ENCODE peak calls at places on chromosomes 7 and 10, in nine cellular contexts. W is pancreas, G is neural progenitor cell, Y is prostate gland, F is NT2/D1, E is hepatocyte, Z is uterus, B is adrenal gland, M is Peyer's patch. O is an unnamed sample. For H3K27me3 and H3K36me3, the result is how much of the 10 kb centered on the place peaks cover.

GRCh38 chr10:18713077-18713476 is 53.8 kb downstream of the ARL5B start:
- DNase-seq in W (no peak), G (no peak), Y (no peak), F (no peak), E (peak), Z (no peak), B (no peak), M (no peak), O (peak)

GRCh38 chr10:50992972-50993766 is 81.1 kb upstream of the PRKG1 start:
- DNase-seq in W (peak), G (peak), Y (no peak), F (no peak), E (peak), Z (peak), B (no peak), M (peak), O (peak)

GRCh38 chr10:76558586-76558985 is 1079.0 kb downstream of the KCNMA1 start:
- DNase-seq in W (peak), G (no peak), Y (no peak), F (no peak), E (peak), Z (peak), B (peak), M (no peak), O (peak)

GRCh38 chr10:110529596-110530011 is 31.9 kb downstream of the DUSP5 start:
- DNase-seq in W (no peak), G (no peak), Y (no peak), F (peak), E (no peak), Z (no peak), B (no peak), M (no peak), O (no peak)

GRCh38 chr10:118595598-118596425 is at the start of gene PRLHR:
- DNase-seq in W (peak), G (peak), Y (no peak), F (no peak), E (peak), Z (peak), B (peak), M (no peak), O (peak)

GRCh38 chr7:87427289-87427688 is 48.2 kb downstream of the ABCB4 start:
- DNase-seq in W (no peak), G (no peak), Y (no peak), F (no peak), E (no peak), Z (no peak), B (no peak), M (no peak), O (no peak)

GRCh38 chr10:115572740-115573455 is 479.7 kb downstream of the ATRNL1 start:
- DNase-seq in W (no peak), G (peak), Y (no peak), F (peak), E (peak), Z (no peak), B (no peak), M (no peak), O (no peak)

GRCh38 chr7:24956021-24956420 is 24.0 kb downstream of the OSBPL3 start:
- DNase-seq in W (no peak), G (no peak), Y (no peak), F (no peak), E (no peak), Z (no peak), B (no peak), M (no peak), O (peak)

GRCh38 chr7:1953199-1954190 is 279.2 kb downstream of the MAD1L1 start:
- DNase-seq in W (no peak), G (no peak), Y (no peak), F (no peak), E (no peak), Z (no peak), B (no peak), M (no peak), O (no peak)

GRCh38 chr10:92598321-92598720 is 5.4 kb downstream of the KIF11 start:
- DNase-seq in W (no peak), G (no peak), Y (no peak), F (no peak), E (no peak), Z (no peak), B (no peak), M (no peak), O (no peak)

GRCh38 chr7:16657656-16658279 is 11.8 kb downstream of the BZW2 start:
- DNase-seq in W (peak), G (peak), Y (no peak), F (no peak), E (peak), Z (no peak), B (no peak), M (no peak), O (peak)

GRCh38 chr7:91683823-91684222 is 196.7 kb downstream of the MTERF1 start:
- DNase-seq in W (no peak), G (no peak), Y (no peak), F (no peak), E (no peak), Z (no peak), B (no peak), M (no peak), O (peak)

GRCh38 chr10:16828731-16829175 is 11.5 kb upstream of the RSU1 start:
- DNase-seq in W (peak), G (no peak), Y (no peak), F (no peak), E (no peak), Z (peak), B (no peak), M (no peak), O (peak)

GRCh38 chr10:83373659-83374058 is 765.6 kb upstream of the GHITM start:
- DNase-seq in W (no peak), G (peak), Y (no peak), F (peak), E (peak), Z (no peak), B (no peak), M (no peak), O (peak)

GRCh38 chr7:127330070-127330469 is 62.4 kb downstream of the ZNF800 start:
- DNase-seq in W (no peak), G (no peak), Y (no peak), F (no peak), E (no peak), Z (no peak), B (no peak), M (no peak), O (no peak)

GRCh38 chr7:117458977-117459583 is 20.7 kb upstream of the CFTR start:
- DNase-seq in W (no peak), G (peak), Y (no peak), F (no peak), E (peak), Z (no peak), B (no peak), M (no peak), O (no peak)

GRCh38 chr10:107546239-107546638 is 381.7 kb upstream of the SORCS1 start:
- DNase-seq in W (no peak), G (no peak), Y (no peak), F (no peak), E (no peak), Z (no peak), B (no peak), M (no peak), O (peak)

GRCh38 chr10:114151486-114151885 is 22.5 kb downstream of the CCDC186 start:
- DNase-seq in W (no peak), G (no peak), Y (no peak), F (no peak), E (no peak), Z (no peak), B (no peak), M (no peak), O (peak)

GRCh38 chr10:132904169-132904813 is 38.1 kb downstream of the CFAP46 start:
- DNase-seq in W (peak), G (peak), Y (no peak), F (no peak), E (peak), Z (no peak), B (no peak), M (no peak), O (peak)

GRCh38 chr7:137996871-137997270 is 5.0 kb downstream of the CREB3L2 start:
- DNase-seq in W (no peak), G (no peak), Y (no peak), F (no peak), E (no peak), Z (no peak), B (no peak), M (no peak), O (no peak)

GRCh38 chr7:1961776-1962276 is 270.9 kb downstream of the MAD1L1 start:
- DNase-seq in W (no peak), G (no peak), Y (no peak), F (no peak), E (no peak), Z (no peak), B (no peak), M (no peak), O (peak)

GRCh38 chr7:76325092-76325491 is 22.6 kb downstream of the HSPB1 start:
- DNase-seq in W (no peak), G (no peak), Y (no peak), F (no peak), E (no peak), Z (no peak), B (no peak), M (no peak), O (no peak)

GRCh38 chr10:3968727-3969126 is 183.7 kb upstream of the KLF6 start:
- DNase-seq in W (no peak), G (no peak), Y (no peak), F (no peak), E (no peak), Z (no peak), B (no peak), M (no peak), O (no peak)

GRCh38 chr7:67955061-67955460 is 958.4 kb downstream of the TYW1 start:
- DNase-seq in W (no peak), G (peak), Y (no peak), F (peak), E (no peak), Z (no peak), B (no peak), M (no peak), O (peak)

GRCh38 chr10:99538287-99538917 is 5.7 kb downstream of the NKX2-3 start:
- DNase-seq in W (no peak), G (no peak), Y (no peak), F (no peak), E (no peak), Z (no peak), B (no peak), M (no peak), O (no peak)

GRCh38 chr10:85864173-85864549 is 502.4 kb downstream of the GRID1 start:
- DNase-seq in W (no peak), G (no peak), Y (no peak), F (no peak), E (no peak), Z (no peak), B (no peak), M (no peak), O (no peak)

GRCh38 chr7:79293655-79294142 is 159.8 kb downstream of the MAGI2 start:
- DNase-seq in W (no peak), G (no peak), Y (no peak), F (no peak), E (peak), Z (no peak), B (no peak), M (no peak), O (no peak)

GRCh38 chr10:133355991-133356390 is 1.8 kb downstream of the FUOM start:
- DNase-seq in W (no peak), G (no peak), Y (no peak), F (no peak), E (no peak), Z (no peak), B (no peak), M (no peak), O (no peak)

GRCh38 chr10:80413152-80413996 is 5.0 kb downstream of the PRXL2A start:
- DNase-seq in W (no peak), G (no peak), Y (peak), F (no peak), E (peak), Z (no peak), B (no peak), M (no peak), O (peak)

GRCh38 chr10:79397575-79398303 is 47.7 kb downstream of the ZCCHC24 start:
- DNase-seq in W (no peak), G (no peak), Y (no peak), F (no peak), E (peak), Z (no peak), B (no peak), M (no peak), O (no peak)

GRCh38 chr7:39259391-39260003 is 281.8 kb downstream of the POU6F2 start:
- DNase-seq in W (no peak), G (peak), Y (no peak), F (no peak), E (no peak), Z (no peak), B (no peak), M (no peak), O (no peak)

GRCh38 chr7:113071465-113071864 is 15.2 kb downstream of the GPR85 start:
- DNase-seq in W (no peak), G (no peak), Y (no peak), F (no peak), E (no peak), Z (no peak), B (no peak), M (no peak), O (no peak)

GRCh38 chr10:74599676-74600075 is 226.7 kb upstream of the KAT6B start:
- DNase-seq in W (no peak), G (no peak), Y (no peak), F (no peak), E (no peak), Z (no peak), B (no peak), M (no peak), O (no peak)

GRCh38 chr7:32618987-32619386 is 123.7 kb downstream of the AVL9 start:
- DNase-seq in W (no peak), G (no peak), Y (no peak), F (no peak), E (no peak), Z (no peak), B (no peak), M (no peak), O (no peak)

GRCh38 chr10:45373783-45374450 is at the start of gene ALOX5:
- DNase-seq in W (peak), G (peak), Y (peak), F (peak), E (peak), Z (peak), B (peak), M (peak), O (peak)

GRCh38 chr10:109902992-109903947 is 20.0 kb downstream of the XPNPEP1 start:
- DNase-seq in W (peak), G (no peak), Y (peak), F (no peak), E (no peak), Z (no peak), B (no peak), M (no peak), O (peak)

GRCh38 chr10:85111271-85111670 is 782.9 kb downstream of the CCSER2 start:
- DNase-seq in W (no peak), G (no peak), Y (no peak), F (no peak), E (no peak), Z (no peak), B (no peak), M (no peak), O (no peak)

GRCh38 chr7:83159731-83160130 is 3.0 kb downstream of the PCLO start:
- DNase-seq in W (no peak), G (no peak), Y (no peak), F (no peak), E (no peak), Z (no peak), B (no peak), M (no peak), O (no peak)
- H3K4me3 ChIP-seq in W (no peak), G (no peak), Y (no peak), F (no peak), E (no peak), Z (no peak), B (no peak), M (no peak), O (no peak)

DNA sequence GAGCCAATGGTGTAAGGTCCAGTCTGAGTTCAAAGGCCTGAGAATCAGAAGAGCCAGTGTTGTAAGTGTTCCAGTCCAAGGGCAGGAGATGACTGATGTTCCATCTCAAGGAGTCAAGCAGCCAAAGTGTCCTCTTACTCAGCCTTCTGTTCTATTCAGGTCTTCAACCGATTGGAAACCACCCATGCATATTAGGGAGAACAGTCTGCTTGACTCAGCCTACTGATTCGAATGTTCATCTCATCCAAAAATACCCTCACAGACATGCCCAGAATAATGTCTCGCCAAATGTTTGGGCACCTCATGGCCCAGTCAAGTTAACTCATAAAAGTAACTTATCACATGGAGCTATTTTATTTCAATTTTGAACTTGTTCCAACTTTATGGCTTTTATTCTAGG is 2.9 kb upstream of the WDFY4 start:
- DNase-seq in W (no peak), G (no peak), Y (no peak), F (no peak), E (peak), Z (no peak), B (no peak), M (no peak), O (no peak)
- H3K27me3 ChIP-seq in W (under half), G (under half), Y (under half), F (under half), E (under half), Z (under half), B (under half), M (under half), O (under half)

GRCh38 chr10:24589265-24589664 is 134.4 kb downstream of the ARHGAP21 start:
- DNase-seq in W (no peak), G (no peak), Y (no peak), F (no peak), E (no peak), Z (no peak), B (no peak), M (no peak), O (no peak)
- H3K36me3 ChIP-seq in W (half or more), G (under half), Y (under half), F (half or more), E (under half), Z (under half), B (under half), M (half or more), O (half or more)

GRCh38 chr7:101177644-101178043 is 2.4 kb downstream of the NAT16 start:
- DNase-seq in W (no peak), G (no peak), Y (no peak), F (no peak), E (no peak), Z (no peak), B (no peak), M (no peak), O (no peak)
- H3K4me3 ChIP-seq in W (no peak), G (no peak), Y (no peak), F (no peak), E (no peak), Z (no peak), B (no peak), M (no peak), O (no peak)

DNA sequence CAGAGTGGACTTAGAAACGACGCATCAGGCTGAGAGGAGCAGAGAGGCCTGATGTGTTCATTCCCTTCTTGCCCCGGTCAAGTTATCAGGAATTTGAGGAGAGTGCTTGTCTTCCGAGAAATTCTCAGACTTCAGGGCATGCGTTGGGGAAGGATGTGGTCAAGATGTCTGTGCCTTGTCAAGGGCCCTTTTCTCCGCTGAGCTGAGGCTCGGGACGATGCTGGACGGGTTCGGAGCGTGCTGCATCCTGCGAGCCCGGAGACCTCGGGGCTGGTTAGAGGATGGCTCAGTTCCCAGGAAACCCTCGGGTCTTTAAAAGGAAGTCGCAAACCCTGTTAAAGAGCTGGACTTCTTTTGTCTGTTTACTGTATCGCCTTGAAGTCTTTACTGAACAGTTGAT is 325.4 kb downstream of the ADARB2 start:
- DNase-seq in W (peak), G (no peak), Y (no peak), F (no peak), E (no peak), Z (no peak), B (no peak), M (no peak), O (no peak)
- H3K27me3 ChIP-seq in W (under half), G (under half), Y (under half), F (under half), E (under half), Z (under half), B (under half), M (under half), O (under half)

GRCh38 chr7:130884437-130885417 is 150.7 kb upstream of the KLF14 start:
- DNase-seq in W (no peak), G (no peak), Y (no peak), F (no peak), E (peak), Z (no peak), B (no peak), M (no peak), O (no peak)

GRCh38 chr7:130886438-130887135 is 152.6 kb upstream of the KLF14 start:
- DNase-seq in W (no peak), G (no peak), Y (no peak), F (no peak), E (no peak), Z (no peak), B (no peak), M (no peak), O (no peak)

GRCh38 chr7:130888468-130888867 is 154.5 kb upstream of the KLF14 start:
- DNase-seq in W (no peak), G (no peak), Y (no peak), F (no peak), E (no peak), Z (no peak), B (no peak), M (no peak), O (no peak)

GRCh38 chr7:130888017-130888371 is 154.0 kb upstream of the KLF14 start:
- DNase-seq in W (no peak), G (no peak), Y (no peak), F (no peak), E (no peak), Z (no peak), B (no peak), M (no peak), O (no peak)

DNA sequence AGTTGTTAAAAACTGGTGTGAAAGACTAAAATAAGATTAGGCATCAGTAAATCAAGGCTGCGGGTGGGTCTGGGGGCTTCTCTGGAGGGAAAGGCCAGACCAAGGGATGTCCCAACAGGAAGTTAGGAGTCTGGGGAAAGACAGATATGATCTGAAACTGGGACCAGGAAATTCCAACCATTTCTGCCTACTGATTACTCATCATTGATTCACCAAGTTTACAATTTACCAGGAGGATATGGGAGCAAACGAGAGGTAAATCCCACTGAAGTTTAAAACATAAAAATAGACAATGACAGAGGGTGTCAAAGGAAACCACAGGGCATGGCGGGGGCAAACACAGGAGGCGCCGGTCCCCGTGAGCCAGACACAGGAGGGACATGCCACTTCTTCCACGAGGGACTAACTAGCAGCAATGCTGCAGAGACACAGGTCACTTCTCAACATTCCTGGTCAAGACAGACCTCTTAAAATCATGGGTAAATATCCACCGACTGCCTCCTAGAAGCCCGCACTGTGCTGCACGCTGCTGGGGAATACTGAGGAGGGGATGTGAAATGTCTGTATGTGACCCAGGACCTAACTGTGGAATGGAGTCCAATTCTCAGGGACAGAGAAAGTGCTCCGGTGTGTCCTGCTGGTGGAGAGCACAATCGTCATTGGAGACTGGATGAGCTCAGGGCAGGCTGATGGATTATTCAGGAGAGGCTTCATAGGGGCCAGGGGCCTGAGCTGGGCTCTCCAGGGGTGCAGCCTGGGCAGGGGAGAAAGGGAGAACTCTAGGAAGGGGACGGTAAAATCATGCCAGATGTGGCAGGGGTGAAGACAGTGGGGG is 153.4 kb upstream of the KLF14 start:
- DNase-seq in W (no peak), G (no peak), Y (no peak), F (no peak), E (no peak), Z (no peak), B (no peak), M (no peak), O (peak)
- H3K36me3 ChIP-seq in W (under half), G (under half), Y (under half), F (under half), E (under half), Z (under half), B (under half), M (under half), O (half or more)

GRCh38 chr10:8334631-8335030 is 280.1 kb downstream of the GATA3 start:
- DNase-seq in W (no peak), G (no peak), Y (no peak), F (no peak), E (no peak), Z (no peak), B (no peak), M (no peak), O (no peak)
- H3K4me3 ChIP-seq in W (no peak), G (no peak), Y (no peak), F (no peak), E (no peak), Z (no peak), B (no peak), M (no peak), O (no peak)

O was measured in MG63.